ENCODE peak calls at places on chromosomes 7 and 10, in eight cellular contexts. Z, R, C, W, M, A, N and J are unnamed samples. For H3K36me3, the result is how much of the 10 kb centered on the place peaks cover.

GRCh38 chr10:110850990-110851389 is 20.7 kb upstream of the PDCD4 start:
- DNase-seq in Z (no peak), R (no peak), C (no peak), W (no peak), M (no peak), A (no peak), N (no peak), J (no peak)

GRCh38 chr10:86362566-86363183 is 3.9 kb downstream of the GRID1 start:
- DNase-seq in Z (no peak), R (no peak), C (peak), W (no peak), M (no peak), A (no peak), N (peak), J (no peak)

GRCh38 chr7:26863504-26864308 is 684 bp downstream of the SKAP2 start:
- DNase-seq in Z (peak), R (no peak), C (no peak), W (no peak), M (no peak), A (no peak), N (peak), J (peak)

GRCh38 chr10:71542476-71542875 is 145.8 kb downstream of the CDH23 start:
- DNase-seq in Z (no peak), R (no peak), C (no peak), W (no peak), M (no peak), A (no peak), N (no peak), J (peak)

GRCh38 chr10:124629410-124629809 is 114.8 kb downstream of the FAM53B start:
- DNase-seq in Z (no peak), R (no peak), C (no peak), W (no peak), M (no peak), A (no peak), N (no peak), J (no peak)

GRCh38 chr10:113359664-113360063 is 193.2 kb upstream of the HABP2 start:
- DNase-seq in Z (no peak), R (no peak), C (no peak), W (no peak), M (no peak), A (no peak), N (no peak), J (no peak)

GRCh38 chr10:121684276-121684675 is 86.0 kb upstream of the FGFR2 start:
- DNase-seq in Z (no peak), R (no peak), C (no peak), W (no peak), M (no peak), A (no peak), N (no peak), J (no peak)

GRCh38 chr10:120581496-120581895 is 124.5 kb downstream of the PLPP4 start:
- DNase-seq in Z (no peak), R (no peak), C (no peak), W (no peak), M (no peak), A (peak), N (peak), J (peak)

GRCh38 chr7:46390042-46390441 is 469.0 kb upstream of the IGFBP3 start:
- DNase-seq in Z (peak), R (peak), C (no peak), W (no peak), M (no peak), A (no peak), N (no peak), J (no peak)

GRCh38 chr10:114043532-114044250 is at the start of gene ADRB1:
- DNase-seq in Z (peak), R (peak), C (peak), W (peak), M (no peak), A (peak), N (peak), J (peak)

GRCh38 chr7:129635300-129636029 is 23.9 kb downstream of the NRF1 start:
- DNase-seq in Z (peak), R (peak), C (peak), W (no peak), M (no peak), A (peak), N (peak), J (peak)

GRCh38 chr10:126235091-126235978 is 152.9 kb downstream of the ADAM12 start:
- DNase-seq in Z (no peak), R (no peak), C (no peak), W (no peak), M (no peak), A (no peak), N (no peak), J (no peak)

GRCh38 chr7:35802102-35802466 is 1.2 kb downstream of the SEPTIN7 start:
- DNase-seq in Z (no peak), R (no peak), C (no peak), W (no peak), M (no peak), A (no peak), N (no peak), J (no peak)

GRCh38 chr10:115092555-115093285 is 445 bp upstream of the ATRNL1 start:
- DNase-seq in Z (peak), R (peak), C (no peak), W (peak), M (no peak), A (peak), N (peak), J (peak)

GRCh38 chr7:116776610-116777289 is 85.6 kb upstream of the CAPZA2 start:
- DNase-seq in Z (peak), R (no peak), C (no peak), W (no peak), M (peak), A (no peak), N (no peak), J (no peak)

GRCh38 chr7:107856806-107857540 is 34.0 kb upstream of the DLD start:
- DNase-seq in Z (no peak), R (no peak), C (no peak), W (no peak), M (no peak), A (no peak), N (no peak), J (no peak)

GRCh38 chr10:70757856-70758255 is 27.3 kb downstream of the TBATA start:
- DNase-seq in Z (no peak), R (no peak), C (no peak), W (peak), M (no peak), A (no peak), N (no peak), J (no peak)

GRCh38 chr7:110803602-110804143 is 287.3 kb upstream of the LRRN3 start:
- DNase-seq in Z (no peak), R (no peak), C (no peak), W (no peak), M (no peak), A (no peak), N (no peak), J (no peak)

GRCh38 chr10:127903789-127904188 is 3.1 kb upstream of the PTPRE start:
- DNase-seq in Z (no peak), R (no peak), C (no peak), W (no peak), M (no peak), A (no peak), N (no peak), J (no peak)

GRCh38 chr10:1115262-1115955 is 59.2 kb downstream of the WDR37 start:
- DNase-seq in Z (no peak), R (no peak), C (no peak), W (no peak), M (no peak), A (no peak), N (no peak), J (no peak)

GRCh38 chr7:157671358-157672255 is 334.8 kb downstream of the DNAJB6 start:
- DNase-seq in Z (no peak), R (peak), C (peak), W (no peak), M (no peak), A (peak), N (no peak), J (no peak)

GRCh38 chr10:35368485-35369048 is 32.3 kb downstream of the CCNY start:
- DNase-seq in Z (no peak), R (no peak), C (no peak), W (no peak), M (no peak), A (no peak), N (no peak), J (no peak)

GRCh38 chr7:149161241-149161848 is 14.1 kb downstream of the ZNF398 start:
- DNase-seq in Z (peak), R (no peak), C (no peak), W (no peak), M (no peak), A (no peak), N (no peak), J (no peak)

GRCh38 chr7:74012842-74013249 is 15.1 kb upstream of the ELN start:
- DNase-seq in Z (peak), R (no peak), C (no peak), W (peak), M (no peak), A (no peak), N (peak), J (peak)

GRCh38 chr7:151062399-151063211 is 3.2 kb downstream of the SLC4A2 start:
- DNase-seq in Z (peak), R (peak), C (peak), W (peak), M (no peak), A (peak), N (peak), J (peak)

GRCh38 chr7:142568430-142569097 is 180.7 kb upstream of the PRSS1 start:
- DNase-seq in Z (peak), R (no peak), C (no peak), W (no peak), M (peak), A (no peak), N (no peak), J (no peak)

GRCh38 chr10:89813546-89813945 is 112.2 kb downstream of the KIF20B start:
- DNase-seq in Z (no peak), R (no peak), C (no peak), W (no peak), M (no peak), A (no peak), N (no peak), J (no peak)

GRCh38 chr7:92609921-92610518 is 19.8 kb upstream of the FAM133B start:
- DNase-seq in Z (peak), R (no peak), C (no peak), W (no peak), M (no peak), A (no peak), N (peak), J (no peak)
- H3K36me3 ChIP-seq in Z (under half), R (under half), C (under half), W (under half), M (under half), A (under half), N (under half), J (under half)

GRCh38 chr7:50603288-50603687 is 38.1 kb upstream of the DDC start:
- DNase-seq in Z (no peak), R (no peak), C (no peak), W (no peak), M (no peak), A (no peak), N (no peak), J (no peak)
- H3K36me3 ChIP-seq in Z (under half), R (under half), C (under half), W (under half), M (under half), A (under half), N (under half), J (under half)

DNA sequence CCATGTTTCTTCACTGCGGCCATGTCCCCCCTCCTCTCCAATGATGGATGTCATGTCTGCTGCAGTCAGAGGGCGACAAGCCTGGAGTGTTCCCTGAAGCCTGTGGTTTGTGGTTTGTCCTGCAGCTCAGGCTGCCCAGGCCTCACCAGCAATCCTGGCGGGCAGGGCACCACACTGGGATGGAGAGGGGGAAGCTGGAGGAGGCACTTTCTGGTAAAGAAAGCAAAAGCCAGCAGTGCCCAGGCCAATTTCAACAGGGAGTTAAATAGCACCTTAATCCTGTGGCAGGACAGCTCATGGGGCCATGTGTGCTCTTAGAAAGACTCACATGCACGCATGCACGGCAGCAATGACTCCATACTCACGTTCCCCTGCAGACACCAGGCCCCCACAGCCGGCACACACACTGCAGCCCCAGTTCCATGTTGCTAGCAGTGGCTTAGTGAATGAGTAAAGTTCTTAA is 158.3 kb downstream of the EGFR start:
- DNase-seq in Z (no peak), R (no peak), C (no peak), W (no peak), M (no peak), A (no peak), N (no peak), J (no peak)
- H3K36me3 ChIP-seq in Z (half or more), R (under half), C (under half), W (under half), M (under half), A (under half), N (under half), J (under half)

GRCh38 chr10:101304316-101304715 is 49.6 kb upstream of the BTRC start:
- DNase-seq in Z (no peak), R (no peak), C (no peak), W (no peak), M (no peak), A (no peak), N (no peak), J (no peak)
- H3K36me3 ChIP-seq in Z (under half), R (under half), C (under half), W (under half), M (under half), A (under half), N (under half), J (under half)

DNA sequence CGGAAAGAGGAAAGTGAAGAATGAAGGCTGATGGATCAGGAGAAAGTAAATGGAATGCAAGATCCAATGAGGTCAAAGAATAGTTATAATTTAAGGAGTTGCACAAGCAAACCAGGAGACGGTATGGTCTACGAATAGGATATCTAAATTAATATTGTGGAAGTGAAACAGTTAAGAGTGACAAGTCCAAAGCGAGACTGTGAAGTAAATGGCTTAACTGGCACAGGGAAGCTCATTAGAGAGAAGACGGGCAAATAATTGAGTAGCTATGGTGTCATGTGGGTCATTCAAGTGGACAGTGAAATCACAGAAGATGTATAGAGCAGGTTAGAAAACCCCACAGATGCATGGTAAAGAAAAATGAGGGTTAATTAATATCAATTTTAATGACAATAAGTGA is 3.2 kb downstream of the CYP51A1 start:
- DNase-seq in Z (no peak), R (no peak), C (no peak), W (no peak), M (no peak), A (no peak), N (no peak), J (no peak)
- H3K36me3 ChIP-seq in Z (under half), R (half or more), C (under half), W (under half), M (under half), A (under half), N (under half), J (under half)

GRCh38 chr7:100886936-100887185 is 2.7 kb downstream of the UFSP1 start:
- DNase-seq in Z (no peak), R (no peak), C (no peak), W (no peak), M (no peak), A (no peak), N (no peak), J (peak)

GRCh38 chr7:100888529-100888987 is 957 bp downstream of the UFSP1 start:
- DNase-seq in Z (no peak), R (no peak), C (no peak), W (no peak), M (no peak), A (no peak), N (no peak), J (no peak)

GRCh38 chr7:100886142-100886935 is 3.2 kb downstream of the UFSP1 start:
- DNase-seq in Z (no peak), R (no peak), C (no peak), W (no peak), M (no peak), A (no peak), N (no peak), J (peak)

GRCh38 chr7:100887955-100888481 is 1.5 kb downstream of the UFSP1 start:
- DNase-seq in Z (no peak), R (no peak), C (no peak), W (no peak), M (no peak), A (no peak), N (no peak), J (peak)

DNA sequence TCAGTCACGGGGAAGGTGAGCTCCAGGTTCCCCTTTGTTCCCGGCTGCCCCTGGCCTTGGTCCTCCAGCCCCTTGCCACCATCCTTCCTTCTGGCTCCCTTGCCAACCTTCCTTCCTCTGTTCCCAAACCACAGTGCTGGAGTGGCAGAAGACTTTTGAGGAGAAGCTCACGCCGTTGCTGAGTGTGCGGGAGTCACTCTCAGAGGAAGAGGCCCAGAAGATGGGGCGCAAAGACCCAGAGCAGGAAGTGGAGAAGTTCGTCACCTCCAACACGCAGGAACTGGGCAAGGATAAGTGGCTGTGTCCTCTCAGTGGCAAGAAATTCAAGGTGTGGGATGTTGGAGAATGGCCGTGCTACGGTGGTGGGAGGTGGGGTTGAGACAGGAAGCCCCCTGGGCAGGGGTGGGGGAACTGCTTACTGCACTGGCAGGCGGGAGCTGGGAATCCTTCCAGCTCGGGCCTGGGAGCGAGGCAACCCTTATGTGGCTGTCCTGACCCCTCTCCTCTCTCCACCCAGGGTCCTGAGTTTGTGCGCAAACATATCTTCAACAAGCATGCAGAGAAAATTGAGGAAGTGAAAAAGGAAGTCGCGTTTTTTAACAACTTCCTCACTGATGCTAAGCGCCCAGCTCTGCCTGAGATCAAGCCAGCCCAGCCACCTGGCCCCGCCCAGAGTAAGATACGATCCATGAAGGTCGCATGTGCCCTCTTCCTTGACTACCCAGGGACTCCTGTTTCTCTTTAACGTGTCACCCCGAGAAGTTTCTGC is 2.1 kb downstream of the UFSP1 start:
- DNase-seq in Z (no peak), R (no peak), C (no peak), W (no peak), M (no peak), A (no peak), N (no peak), J (peak)
- H3K36me3 ChIP-seq in Z (half or more), R (half or more), C (under half), W (under half), M (under half), A (under half), N (under half), J (under half)

DNA sequence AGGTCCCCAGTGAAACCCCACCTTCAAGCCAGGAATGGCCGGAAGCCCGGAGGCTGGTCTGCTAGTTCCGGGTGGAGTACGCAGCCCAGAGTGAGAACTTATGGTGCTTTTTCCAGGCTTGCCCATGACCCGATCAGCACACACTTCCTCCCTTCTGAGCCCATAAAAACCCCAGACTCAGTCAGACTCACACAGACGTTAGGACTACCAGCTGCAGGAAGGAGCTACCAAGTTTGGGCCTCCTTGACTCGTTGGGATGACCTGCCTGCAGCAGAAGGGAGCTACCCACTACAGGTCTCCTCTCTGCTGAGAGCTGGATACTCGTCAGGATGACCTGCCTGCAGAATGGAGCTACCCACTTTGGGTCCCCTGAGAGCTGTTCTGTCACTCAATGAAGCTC is 39.1 kb downstream of the SCRN1 start:
- DNase-seq in Z (no peak), R (no peak), C (no peak), W (no peak), M (no peak), A (no peak), N (no peak), J (no peak)
- H3K36me3 ChIP-seq in Z (half or more), R (under half), C (under half), W (under half), M (under half), A (under half), N (under half), J (under half)

GRCh38 chr7:6032167-6032566 is 991 bp downstream of the ANKRD61 start:
- DNase-seq in Z (no peak), R (no peak), C (no peak), W (no peak), M (no peak), A (no peak), N (no peak), J (no peak)
- H3K36me3 ChIP-seq in Z (under half), R (half or more), C (under half), W (under half), M (under half), A (under half), N (half or more), J (under half)

GRCh38 chr7:131501422-131501821 is 55.0 kb downstream of the PODXL start:
- DNase-seq in Z (peak), R (no peak), C (no peak), W (no peak), M (no peak), A (no peak), N (no peak), J (no peak)

GRCh38 chr7:131504157-131504899 is 52.1 kb downstream of the PODXL start:
- DNase-seq in Z (no peak), R (no peak), C (no peak), W (peak), M (no peak), A (no peak), N (no peak), J (no peak)

GRCh38 chr7:131501930-131502685 is 54.3 kb downstream of the PODXL start:
- DNase-seq in Z (no peak), R (peak), C (no peak), W (peak), M (no peak), A (no peak), N (no peak), J (no peak)

GRCh38 chr7:131503639-131504038 is 52.8 kb downstream of the PODXL start:
- DNase-seq in Z (no peak), R (no peak), C (no peak), W (peak), M (no peak), A (no peak), N (no peak), J (no peak)

DNA sequence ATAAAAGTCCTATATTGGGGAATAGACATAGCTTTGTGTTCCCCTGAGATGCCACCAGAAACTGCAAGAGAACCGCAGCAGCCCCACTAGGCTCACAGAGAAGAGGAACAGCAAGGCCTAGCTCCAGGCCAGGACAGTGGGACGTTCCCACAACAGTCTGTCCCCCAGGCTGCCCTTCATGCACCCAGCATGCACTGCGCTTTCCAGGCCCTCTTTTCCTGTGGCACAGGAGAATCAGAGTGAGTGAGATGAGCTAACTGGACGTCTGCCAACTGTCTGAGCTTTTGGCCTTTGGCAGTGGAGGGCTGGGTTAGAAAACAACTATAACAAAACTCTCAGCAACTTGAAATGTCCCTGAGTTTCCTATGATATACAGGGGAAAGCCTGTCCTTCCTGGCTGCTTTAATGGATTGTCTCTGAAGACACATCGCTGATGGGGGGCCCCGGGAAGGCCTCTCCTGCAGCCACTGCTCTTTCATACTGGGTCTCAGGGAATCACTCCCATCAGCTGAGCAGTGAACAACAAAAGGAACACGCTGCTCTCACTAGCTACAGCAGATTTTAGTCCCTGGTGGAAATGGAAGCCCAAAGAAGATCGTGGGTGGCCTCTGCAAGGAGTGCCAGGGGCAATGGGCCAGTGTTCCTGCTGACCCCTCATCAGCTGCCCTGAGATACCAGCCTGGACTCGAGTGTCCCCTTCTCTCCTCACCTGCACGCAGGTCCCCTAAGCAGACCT is 53.5 kb downstream of the PODXL start:
- DNase-seq in Z (peak), R (peak), C (no peak), W (peak), M (no peak), A (no peak), N (no peak), J (no peak)
- H3K36me3 ChIP-seq in Z (under half), R (half or more), C (under half), W (under half), M (under half), A (under half), N (half or more), J (half or more)